ENCODE peak calls at places on chromosome 11, in five cellular contexts. W, K, A, J and T are unnamed samples.
A peak's percentile ranks its signal among the peaks of the same experiment; 100 is the strongest.

GRCh38 chr11:129184581-129184980 is 7.5 kb downstream of the ARHGAP32 start:
- DNase-seq in W (no peak), K (no peak), A (no peak), J (no peak), T (no peak)

GRCh38 chr11:129374993-129375721 is 491 bp upstream of the BARX2 start:
- DNase-seq in W (no peak), K (no peak), A (no peak), J (no peak), T (no peak)

GRCh38 chr11:36295926-36296325 is at the start of gene PRR5L:
- DNase-seq in W (no peak), K (no peak), A (peak; percentile 94), J (no peak), T (no peak)

GRCh38 chr11:74479340-74480123 is 12.2 kb upstream of the KCNE3 start:
- DNase-seq in W (no peak), K (no peak), A (no peak), J (no peak), T (no peak)

GRCh38 chr11:47438721-47439120 is 10.2 kb downstream of the RAPSN start:
- DNase-seq in W (no peak), K (no peak), A (no peak), J (no peak), T (no peak)

GRCh38 chr11:27329867-27330632 is 33.0 kb downstream of the CCDC34 start:
- DNase-seq in W (no peak), K (no peak), A (no peak), J (no peak), T (no peak)

GRCh38 chr11:92190535-92191206 is 33.9 kb upstream of the FAT3 start:
- DNase-seq in W (no peak), K (no peak), A (no peak), J (no peak), T (no peak)

GRCh38 chr11:76047231-76047630 is 159.1 kb downstream of the WNT11 start:
- DNase-seq in W (no peak), K (no peak), A (no peak), J (no peak), T (no peak)

GRCh38 chr11:629237-629583 is 2.2 kb upstream of the SCT start:
- DNase-seq in W (no peak), K (no peak), A (no peak), J (no peak), T (no peak)

GRCh38 chr11:61957028-61957770 is 7.0 kb downstream of the BEST1 start:
- DNase-seq in W (no peak), K (no peak), A (no peak), J (no peak), T (no peak)